ENCODE peak calls at places on chromosomes 13 and 19, in seven cellular contexts. One of them, this sample, is unnamed.

GRCh38 chr13:112690242-112690943 is 555 bp downstream of the ATP11A start:
- DNase-seq in IMR-90: peak
- DNase-seq in A673: no peak
- DNase-seq in HL-60: peak
- DNase-seq in bronchial epithelial cell: no peak
- DNase-seq in tibial nerve: no peak
- DNase-seq in cardiac muscle cell: peak
- DNase-seq in this sample: peak

GRCh38 chr13:34867590-34867989 is 74.5 kb upstream of the NBEA start:
- DNase-seq in IMR-90: peak
- DNase-seq in A673: peak
- DNase-seq in HL-60: no peak
- DNase-seq in bronchial epithelial cell: peak
- DNase-seq in tibial nerve: no peak
- DNase-seq in cardiac muscle cell: no peak
- DNase-seq in this sample: peak

GRCh38 chr13:99033814-99034213 is 56.0 kb upstream of the DOCK9 start:
- DNase-seq in IMR-90: peak
- DNase-seq in A673: peak
- DNase-seq in HL-60: no peak
- DNase-seq in bronchial epithelial cell: peak
- DNase-seq in tibial nerve: no peak
- DNase-seq in cardiac muscle cell: peak
- DNase-seq in this sample: peak

GRCh38 chr13:85520445-85520844 is 278.8 kb downstream of the SLITRK6 start:
- DNase-seq in IMR-90: peak
- DNase-seq in A673: no peak
- DNase-seq in HL-60: no peak
- DNase-seq in bronchial epithelial cell: peak
- DNase-seq in tibial nerve: no peak
- DNase-seq in cardiac muscle cell: no peak
- DNase-seq in this sample: no peak

GRCh38 chr19:28968721-28969120 is 244.2 kb downstream of the UQCRFS1 start:
- DNase-seq in IMR-90: no peak
- DNase-seq in A673: no peak
- DNase-seq in HL-60: no peak
- DNase-seq in bronchial epithelial cell: no peak
- DNase-seq in tibial nerve: no peak
- DNase-seq in cardiac muscle cell: no peak
- DNase-seq in this sample: no peak

GRCh38 chr13:43755844-43756243 is 30.9 kb downstream of the ENOX1 start:
- DNase-seq in IMR-90: no peak
- DNase-seq in A673: no peak
- DNase-seq in HL-60: no peak
- DNase-seq in bronchial epithelial cell: no peak
- DNase-seq in tibial nerve: no peak
- DNase-seq in cardiac muscle cell: no peak
- DNase-seq in this sample: no peak

GRCh38 chr13:30730526-30730925 is 4.8 kb upstream of the ALOX5AP start:
- DNase-seq in IMR-90: no peak
- DNase-seq in A673: no peak
- DNase-seq in HL-60: no peak
- DNase-seq in bronchial epithelial cell: no peak
- DNase-seq in tibial nerve: no peak
- DNase-seq in cardiac muscle cell: no peak
- DNase-seq in this sample: no peak

GRCh38 chr13:42707596-42707995 is 73.8 kb upstream of the FAM216B start:
- DNase-seq in IMR-90: peak
- DNase-seq in A673: no peak
- DNase-seq in HL-60: no peak
- DNase-seq in bronchial epithelial cell: peak
- DNase-seq in tibial nerve: no peak
- DNase-seq in cardiac muscle cell: no peak
- DNase-seq in this sample: peak

GRCh38 chr13:110015253-110015652 is 228.9 kb upstream of the IRS2 start:
- DNase-seq in IMR-90: peak
- DNase-seq in A673: no peak
- DNase-seq in HL-60: no peak
- DNase-seq in bronchial epithelial cell: peak
- DNase-seq in tibial nerve: no peak
- DNase-seq in cardiac muscle cell: no peak
- DNase-seq in this sample: peak

GRCh38 chr13:23790591-23791170 is 98.5 kb downstream of the MIPEP start:
- DNase-seq in IMR-90: peak
- DNase-seq in A673: no peak
- DNase-seq in HL-60: no peak
- DNase-seq in bronchial epithelial cell: no peak
- DNase-seq in tibial nerve: no peak
- DNase-seq in cardiac muscle cell: no peak
- DNase-seq in this sample: peak

GRCh38 chr19:47082493-47082892 is 31.1 kb downstream of the ZC3H4 start:
- DNase-seq in IMR-90: no peak
- DNase-seq in A673: no peak
- DNase-seq in HL-60: no peak
- DNase-seq in bronchial epithelial cell: no peak
- DNase-seq in tibial nerve: no peak
- DNase-seq in cardiac muscle cell: no peak
- DNase-seq in this sample: no peak

GRCh38 chr19:42246143-42246868 is 3.9 kb upstream of the GSK3A start:
- DNase-seq in IMR-90: peak
- DNase-seq in A673: peak
- DNase-seq in HL-60: peak
- DNase-seq in bronchial epithelial cell: peak
- DNase-seq in tibial nerve: peak
- DNase-seq in cardiac muscle cell: peak
- DNase-seq in this sample: peak

GRCh38 chr13:106533940-106534843 is 1.3 kb downstream of the EFNB2 start:
- DNase-seq in IMR-90: peak
- DNase-seq in A673: no peak
- DNase-seq in HL-60: peak
- DNase-seq in bronchial epithelial cell: peak
- DNase-seq in tibial nerve: peak
- DNase-seq in cardiac muscle cell: peak
- DNase-seq in this sample: peak

GRCh38 chr13:94559201-94559795 is 36.7 kb downstream of the TGDS start:
- DNase-seq in IMR-90: no peak
- DNase-seq in A673: no peak
- DNase-seq in HL-60: no peak
- DNase-seq in bronchial epithelial cell: no peak
- DNase-seq in tibial nerve: no peak
- DNase-seq in cardiac muscle cell: no peak
- DNase-seq in this sample: no peak

GRCh38 chr13:112034846-112035245 is 32.1 kb upstream of the SOX1 start:
- DNase-seq in IMR-90: no peak
- DNase-seq in A673: no peak
- DNase-seq in HL-60: no peak
- DNase-seq in bronchial epithelial cell: no peak
- DNase-seq in tibial nerve: no peak
- DNase-seq in cardiac muscle cell: no peak
- DNase-seq in this sample: no peak

GRCh38 chr13:51246411-51247298 is 24.5 kb downstream of the FAM124A start:
- DNase-seq in IMR-90: no peak
- DNase-seq in A673: no peak
- DNase-seq in HL-60: no peak
- DNase-seq in bronchial epithelial cell: no peak
- DNase-seq in tibial nerve: no peak
- DNase-seq in cardiac muscle cell: peak
- DNase-seq in this sample: no peak

GRCh38 chr19:56174550-56174949 is 1.3 kb upstream of the GALP start:
- DNase-seq in IMR-90: no peak
- DNase-seq in A673: no peak
- DNase-seq in HL-60: no peak
- DNase-seq in bronchial epithelial cell: no peak
- DNase-seq in tibial nerve: no peak
- DNase-seq in cardiac muscle cell: no peak
- DNase-seq in this sample: no peak

GRCh38 chr13:91574756-91575155 is 176.3 kb downstream of the GPC5 start:
- DNase-seq in IMR-90: peak
- DNase-seq in A673: peak
- DNase-seq in HL-60: no peak
- DNase-seq in bronchial epithelial cell: no peak
- DNase-seq in tibial nerve: no peak
- DNase-seq in cardiac muscle cell: no peak
- DNase-seq in this sample: peak

GRCh38 chr19:16640951-16641350 is 12.9 kb upstream of the MED26 start:
- DNase-seq in IMR-90: no peak
- DNase-seq in A673: no peak
- DNase-seq in HL-60: no peak
- DNase-seq in bronchial epithelial cell: no peak
- DNase-seq in tibial nerve: no peak
- DNase-seq in cardiac muscle cell: no peak
- DNase-seq in this sample: no peak

GRCh38 chr19:16637535-16637934 is 9.5 kb upstream of the MED26 start:
- DNase-seq in IMR-90: peak
- DNase-seq in A673: no peak
- DNase-seq in HL-60: no peak
- DNase-seq in bronchial epithelial cell: no peak
- DNase-seq in tibial nerve: no peak
- DNase-seq in cardiac muscle cell: no peak
- DNase-seq in this sample: no peak

GRCh38 chr19:16641695-16642094 is 13.7 kb upstream of the MED26 start:
- DNase-seq in IMR-90: no peak
- DNase-seq in A673: no peak
- DNase-seq in HL-60: no peak
- DNase-seq in bronchial epithelial cell: no peak
- DNase-seq in tibial nerve: no peak
- DNase-seq in cardiac muscle cell: no peak
- DNase-seq in this sample: no peak

DNA sequence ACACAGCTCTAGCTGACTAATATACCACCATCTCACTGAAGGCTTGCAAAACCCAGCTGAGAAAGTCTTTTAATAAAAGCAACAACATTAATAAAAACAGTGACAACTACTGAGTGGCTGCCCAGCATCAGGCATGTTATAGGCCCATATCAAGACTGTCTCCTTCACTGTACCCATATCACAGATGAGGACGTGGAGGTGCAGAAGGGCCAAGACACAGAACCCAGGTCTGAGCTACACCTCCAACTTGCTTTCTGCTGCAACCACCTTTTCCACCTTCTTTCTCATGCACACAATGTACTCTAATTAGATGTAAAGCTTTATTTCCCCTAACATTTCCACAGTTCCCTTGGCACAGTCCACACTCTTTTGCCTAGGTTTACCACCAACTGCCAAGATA is 10.7 kb upstream of the MED26 start:
- DNase-seq in IMR-90: no peak
- DNase-seq in A673: no peak
- DNase-seq in HL-60: no peak
- DNase-seq in bronchial epithelial cell: no peak
- DNase-seq in tibial nerve: no peak
- DNase-seq in cardiac muscle cell: no peak
- DNase-seq in this sample: no peak
- TF ChIP-seq CTCF in IMR-90: no peak
- TF ChIP-seq CTCF in A673: no peak
- TF ChIP-seq CTCF in HL-60: no peak
- TF ChIP-seq CTCF in bronchial epithelial cell: no peak
- TF ChIP-seq CTCF in tibial nerve: no peak
- TF ChIP-seq CTCF in cardiac muscle cell: no peak
- TF ChIP-seq CTCF in this sample: no peak

GRCh38 chr19:2334986-2335846 is 6.7 kb downstream of the SPPL2B start:
- DNase-seq in IMR-90: no peak
- DNase-seq in A673: no peak
- DNase-seq in HL-60: no peak
- DNase-seq in bronchial epithelial cell: no peak
- DNase-seq in tibial nerve: no peak
- DNase-seq in cardiac muscle cell: no peak
- DNase-seq in this sample: no peak

GRCh38 chr19:2334426-2334825 is 5.9 kb downstream of the SPPL2B start:
- DNase-seq in IMR-90: no peak
- DNase-seq in A673: no peak
- DNase-seq in HL-60: no peak
- DNase-seq in bronchial epithelial cell: no peak
- DNase-seq in tibial nerve: no peak
- DNase-seq in cardiac muscle cell: no peak
- DNase-seq in this sample: no peak

GRCh38 chr19:2333027-2333806 is 4.7 kb downstream of the SPPL2B start:
- DNase-seq in IMR-90: no peak
- DNase-seq in A673: no peak
- DNase-seq in HL-60: no peak
- DNase-seq in bronchial epithelial cell: no peak
- DNase-seq in tibial nerve: no peak
- DNase-seq in cardiac muscle cell: no peak
- DNase-seq in this sample: no peak

GRCh38 chr19:2332341-2333026 is 4.0 kb downstream of the SPPL2B start:
- DNase-seq in IMR-90: no peak
- DNase-seq in A673: peak
- DNase-seq in HL-60: no peak
- DNase-seq in bronchial epithelial cell: no peak
- DNase-seq in tibial nerve: no peak
- DNase-seq in cardiac muscle cell: no peak
- DNase-seq in this sample: no peak

GRCh38 chr19:2333807-2334211 is 5.3 kb downstream of the SPPL2B start:
- DNase-seq in IMR-90: no peak
- DNase-seq in A673: no peak
- DNase-seq in HL-60: no peak
- DNase-seq in bronchial epithelial cell: no peak
- DNase-seq in tibial nerve: no peak
- DNase-seq in cardiac muscle cell: no peak
- DNase-seq in this sample: no peak
- TF ChIP-seq CTCF in IMR-90: no peak
- TF ChIP-seq CTCF in A673: no peak
- TF ChIP-seq CTCF in HL-60: no peak
- TF ChIP-seq CTCF in bronchial epithelial cell: no peak
- TF ChIP-seq CTCF in tibial nerve: no peak
- TF ChIP-seq CTCF in cardiac muscle cell: no peak
- TF ChIP-seq CTCF in this sample: no peak

GRCh38 chr13:82356667-82357066 is 1525.6 kb downstream of the SLITRK1 start:
- DNase-seq in IMR-90: no peak
- DNase-seq in A673: peak
- DNase-seq in HL-60: no peak
- DNase-seq in bronchial epithelial cell: no peak
- DNase-seq in tibial nerve: no peak
- DNase-seq in cardiac muscle cell: peak
- DNase-seq in this sample: peak
- TF ChIP-seq CTCF in IMR-90: no peak
- TF ChIP-seq CTCF in A673: peak
- TF ChIP-seq CTCF in HL-60: no peak
- TF ChIP-seq CTCF in bronchial epithelial cell: no peak
- TF ChIP-seq CTCF in tibial nerve: no peak
- TF ChIP-seq CTCF in cardiac muscle cell: peak
- TF ChIP-seq CTCF in this sample: peak

GRCh38 chr19:37551123-37551993 is 43.2 kb downstream of the ZNF571 start:
- DNase-seq in IMR-90: peak
- DNase-seq in A673: peak
- DNase-seq in HL-60: peak
- DNase-seq in bronchial epithelial cell: peak
- DNase-seq in tibial nerve: no peak
- DNase-seq in cardiac muscle cell: no peak
- DNase-seq in this sample: peak
- TF ChIP-seq CTCF in IMR-90: peak
- TF ChIP-seq CTCF in A673: peak
- TF ChIP-seq CTCF in HL-60: peak
- TF ChIP-seq CTCF in bronchial epithelial cell: peak
- TF ChIP-seq CTCF in tibial nerve: no peak
- TF ChIP-seq CTCF in cardiac muscle cell: peak
- TF ChIP-seq CTCF in this sample: peak

GRCh38 chr13:105462981-105463380 is 1072.5 kb downstream of the EFNB2 start:
- DNase-seq in IMR-90: peak
- DNase-seq in A673: peak
- DNase-seq in HL-60: no peak
- DNase-seq in bronchial epithelial cell: no peak
- DNase-seq in tibial nerve: no peak
- DNase-seq in cardiac muscle cell: no peak
- DNase-seq in this sample: peak
- TF ChIP-seq CTCF in IMR-90: no peak
- TF ChIP-seq CTCF in A673: no peak
- TF ChIP-seq CTCF in HL-60: no peak
- TF ChIP-seq CTCF in bronchial epithelial cell: no peak
- TF ChIP-seq CTCF in tibial nerve: no peak
- TF ChIP-seq CTCF in cardiac muscle cell: no peak
- TF ChIP-seq CTCF in this sample: no peak